ENCODE peak calls at places on chromosomes 16 and 17, in ten cellular contexts. D, Q, X, Z, L, T, B, S, E and U are unnamed samples.

GRCh38 chr17:66949501-66949900 is 15.0 kb upstream of the CACNG4 start:
- DNase-seq in D (peak; percentile 75), Q (peak; percentile 43), X (no peak), Z (peak; percentile 7), L (no peak), T (no peak), B (no peak), S (no peak), E (no peak), U (peak; percentile 58)

GRCh38 chr16:86628614-86629013 is 50.3 kb downstream of the FOXL1 start:
- DNase-seq in D (peak; percentile 43), Q (no peak), X (no peak), Z (no peak), L (no peak), T (no peak), B (no peak), S (no peak), E (no peak), U (no peak)

GRCh38 chr17:10754109-10754508 is 24.3 kb upstream of the TMEM220 start:
- DNase-seq in D (peak; percentile 45), Q (no peak), X (peak; percentile 61), Z (peak; percentile 28), L (peak; percentile 32), T (peak; percentile 33), B (no peak), S (peak; percentile 42), E (no peak), U (peak; percentile 37)

GRCh38 chr16:1048442-1049112 is 24.0 kb upstream of the SSTR5 start:
- DNase-seq in D (no peak), Q (no peak), X (peak; percentile 31), Z (peak; percentile 24), L (peak; percentile 80), T (no peak), B (no peak), S (peak; percentile 42), E (peak; percentile 72), U (peak; percentile 89)

GRCh38 chr17:38732376-38733314 is 2.5 kb downstream of the CISD3 start:
- DNase-seq in D (no peak), Q (no peak), X (peak; percentile 56), Z (no peak), L (no peak), T (no peak), B (no peak), S (no peak), E (no peak), U (no peak)

GRCh38 chr16:21646721-21647561 is 5.5 kb downstream of the IGSF6 start:
- DNase-seq in D (no peak), Q (no peak), X (peak; percentile 30), Z (peak; percentile 18), L (no peak), T (peak; percentile 91), B (peak; percentile 38), S (peak; percentile 80), E (no peak), U (no peak)

GRCh38 chr16:81896902-81897301 is 114.4 kb downstream of the SDR42E1 start:
- DNase-seq in D (no peak), Q (no peak), X (no peak), Z (peak; percentile 10), L (no peak), T (no peak), B (no peak), S (no peak), E (no peak), U (no peak)

GRCh38 chr16:19130852-19131808 is 17.4 kb downstream of the ITPRIPL2 start:
- DNase-seq in D (peak; percentile 82), Q (peak; percentile 94), X (no peak), Z (peak; percentile 90), L (peak; percentile 39), T (peak; percentile 37), B (no peak), S (peak; percentile 19), E (no peak), U (peak; percentile 55)

GRCh38 chr16:12229759-12230594 is 253.4 kb downstream of the SNX29 start:
- DNase-seq in D (peak; percentile 76), Q (no peak), X (no peak), Z (peak; percentile 79), L (no peak), T (peak; percentile 65), B (no peak), S (no peak), E (no peak), U (no peak)

GRCh38 chr17:12899604-12900003 is 110.3 kb downstream of the ARHGAP44 start:
- DNase-seq in D (no peak), Q (no peak), X (no peak), Z (no peak), L (no peak), T (no peak), B (no peak), S (no peak), E (no peak), U (no peak)

GRCh38 chr17:34987232-34987631 is 6.9 kb downstream of the LIG3 start:
- DNase-seq in D (no peak), Q (no peak), X (no peak), Z (no peak), L (no peak), T (no peak), B (no peak), S (no peak), E (no peak), U (no peak)

GRCh38 chr16:46845952-46846351 is 15.0 kb upstream of the C16orf87 start:
- DNase-seq in D (no peak), Q (no peak), X (no peak), Z (no peak), L (no peak), T (no peak), B (no peak), S (no peak), E (no peak), U (no peak)

GRCh38 chr17:14318906-14319205 is 18.0 kb downstream of the HS3ST3B1 start:
- DNase-seq in D (no peak), Q (no peak), X (no peak), Z (no peak), L (no peak), T (no peak), B (no peak), S (no peak), E (no peak), U (no peak)

GRCh38 chr16:1394367-1394951 is 20.0 kb downstream of the UNKL start:
- DNase-seq in D (no peak), Q (no peak), X (no peak), Z (no peak), L (no peak), T (no peak), B (no peak), S (no peak), E (no peak), U (no peak)

GRCh38 chr17:80732268-80732667 is 187.6 kb downstream of the RPTOR start:
- DNase-seq in D (peak; percentile 72), Q (no peak), X (no peak), Z (peak; percentile 61), L (no peak), T (no peak), B (no peak), S (no peak), E (no peak), U (peak; percentile 45)

GRCh38 chr16:48049832-48050231 is 106.0 kb downstream of the ABCC12 start:
- DNase-seq in D (no peak), Q (no peak), X (no peak), Z (no peak), L (no peak), T (no peak), B (no peak), S (no peak), E (no peak), U (no peak)

GRCh38 chr16:87171723-87172122 is 145.5 kb downstream of the C16orf95 start:
- DNase-seq in D (no peak), Q (no peak), X (no peak), Z (no peak), L (no peak), T (no peak), B (no peak), S (no peak), E (no peak), U (no peak)

GRCh38 chr16:27737513-27737912 is 187.6 kb downstream of the KATNIP start:
- DNase-seq in D (no peak), Q (peak; percentile 55), X (no peak), Z (no peak), L (no peak), T (no peak), B (no peak), S (no peak), E (no peak), U (peak; percentile 58)

GRCh38 chr17:76927577-76927976 is 59.4 kb downstream of the MGAT5B start:
- DNase-seq in D (no peak), Q (no peak), X (no peak), Z (no peak), L (no peak), T (no peak), B (no peak), S (no peak), E (peak; percentile 73), U (no peak)